ENCODE peak calls at places on chromosome 14, in ten cellular contexts. C, O, S, R, F, W, A, J, T and V are unnamed samples.

GRCh38 chr14:83300454-83301064 is 1766.9 kb upstream of the SEL1L start:
- DNase-seq in R (no peak), J (no peak), F (no peak), S (peak), C (no peak), W (no peak), T (no peak), A (peak), O (no peak), V (peak)

GRCh38 chr14:63770187-63770807 is 42.4 kb upstream of the SGPP1 start:
- DNase-seq in J (no peak), R (peak), T (peak), C (no peak), W (peak), S (peak), A (peak), O (peak), F (peak), V (peak)

GRCh38 chr14:50594577-50595316 is 34.8 kb downstream of the ATL1 start:
- DNase-seq in J (no peak), F (no peak), T (no peak), C (no peak), A (no peak), R (no peak), O (peak), W (no peak), S (no peak), V (no peak)

GRCh38 chr14:43803076-43803689 is 703.9 kb downstream of the FSCB start:
- DNase-seq in J (no peak), R (no peak), W (peak), S (no peak), T (no peak), A (no peak), C (no peak), O (no peak), F (no peak), V (no peak)

GRCh38 chr14:33404054-33404453 is 465.4 kb downstream of the NPAS3 start:
- DNase-seq in W (no peak), F (no peak), T (no peak), C (no peak), O (no peak), S (peak), R (no peak), A (peak), J (no peak), V (peak)

GRCh38 chr14:42222924-42223471 is 616.3 kb downstream of the LRFN5 start:
- DNase-seq in R (no peak), S (peak), C (no peak), T (no peak), W (no peak), O (no peak), J (no peak), F (no peak), A (peak), V (peak)

GRCh38 chr14:84750763-84751554 is 779.0 kb upstream of the FLRT2 start:
- DNase-seq in O (no peak), J (no peak), C (no peak), W (no peak), T (no peak), S (peak), R (no peak), A (peak), F (no peak), V (peak)

GRCh38 chr14:96145116-96145864 is 59.3 kb upstream of the BDKRB2 start:
- DNase-seq in F (no peak), O (no peak), T (no peak), S (peak), J (no peak), C (no peak), R (no peak), A (peak), W (no peak), V (peak)

GRCh38 chr14:20184181-20184580 is 6.5 kb upstream of the OR11G2 start:
- DNase-seq in J (no peak), R (no peak), W (no peak), F (no peak), C (no peak), T (no peak), A (no peak), S (no peak), O (no peak), V (no peak)

GRCh38 chr14:52325126-52325525 is 11.0 kb downstream of the PTGER2 start:
- DNase-seq in O (no peak), C (no peak), F (peak), A (peak), T (no peak), W (no peak), S (peak), J (no peak), R (no peak), V (no peak)

GRCh38 chr14:25308244-25308643 is 258.3 kb upstream of the STXBP6 start:
- DNase-seq in T (no peak), S (no peak), F (no peak), O (peak), J (peak), A (no peak), R (no peak), W (no peak), C (no peak), V (no peak)

GRCh38 chr14:48398675-48399282 is 723.4 kb upstream of the MDGA2 start:
- DNase-seq in T (no peak), J (no peak), R (no peak), A (peak), C (no peak), F (no peak), S (peak), O (peak), W (peak), V (peak)

GRCh38 chr14:28294834-28295440 is 471.6 kb upstream of the FOXG1 start:
- DNase-seq in W (no peak), T (no peak), F (no peak), J (no peak), S (peak), R (no peak), C (no peak), A (no peak), O (peak), V (peak)

GRCh38 chr14:103109789-103110415 is 13.4 kb upstream of the TNFAIP2 start:
- DNase-seq in O (peak), W (no peak), A (peak), R (no peak), J (peak), S (peak), C (peak), T (no peak), F (no peak), V (peak)

GRCh38 chr14:77593501-77593911 is 22.9 kb downstream of the SPTLC2 start:
- DNase-seq in S (peak), C (no peak), T (no peak), J (no peak), A (peak), W (no peak), O (no peak), F (no peak), R (no peak), V (peak)

GRCh38 chr14:70595443-70596185 is 4.8 kb downstream of the MED6 start:
- DNase-seq in W (no peak), S (peak), R (no peak), F (no peak), C (peak), J (no peak), T (no peak), O (peak), A (peak), V (no peak)

GRCh38 chr14:74510211-74510931 is 16.8 kb downstream of the ISCA2 start:
- DNase-seq in J (peak), A (peak), C (peak), T (no peak), W (no peak), R (no peak), S (peak), F (no peak), O (peak), V (peak)

GRCh38 chr14:74512431-74512830 is 18.9 kb downstream of the ISCA2 start:
- DNase-seq in O (no peak), W (no peak), R (no peak), S (no peak), F (no peak), T (no peak), A (no peak), J (no peak), C (no peak), V (no peak)

GRCh38 chr14:74509587-74510210 is 16.1 kb downstream of the ISCA2 start:
- DNase-seq in A (no peak), J (peak), O (peak), S (no peak), F (no peak), R (no peak), W (no peak), C (no peak), T (no peak), V (no peak)

GRCh38 chr14:74511966-74512365 is 18.4 kb downstream of the ISCA2 start:
- DNase-seq in C (no peak), J (no peak), R (no peak), O (peak), A (no peak), F (no peak), T (no peak), W (no peak), S (no peak), V (no peak)

DNA sequence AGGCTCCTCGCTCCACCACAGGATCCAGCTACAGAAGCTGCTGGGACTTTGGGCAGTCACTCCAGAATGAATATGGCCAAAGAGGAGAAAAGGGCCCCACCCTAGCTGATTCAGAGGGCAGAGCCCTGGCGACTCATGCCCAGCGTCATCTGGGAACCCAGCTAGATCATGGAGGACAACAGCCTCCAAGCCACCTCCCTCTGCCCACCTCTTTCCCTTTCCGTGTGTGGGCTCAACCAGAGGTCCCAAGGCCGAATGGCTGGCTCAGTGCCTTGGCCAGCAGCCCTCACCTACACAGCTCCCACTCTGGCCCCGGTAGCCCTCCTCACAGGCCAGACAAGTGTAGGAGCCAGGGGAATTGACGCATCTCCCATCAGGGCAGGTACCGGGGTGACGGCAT is 17.4 kb downstream of the ISCA2 start:
- DNase-seq in W (no peak), F (no peak), O (peak), T (no peak), C (peak), R (no peak), S (peak), J (peak), A (peak), V (peak)
- H3K4me3 ChIP-seq in W (no peak), F (no peak), O (no peak), T (no peak), C (no peak), R (no peak), S (no peak), J (no peak), A (no peak), V (no peak)

GRCh38 chr14:36818794-36819384 is 157.2 kb downstream of the PAX9 start:
- DNase-seq in S (peak), T (no peak), R (no peak), O (no peak), C (no peak), A (no peak), F (no peak), J (no peak), W (no peak), V (peak)
- H3K4me3 ChIP-seq in S (no peak), T (no peak), R (no peak), O (no peak), C (no peak), A (no peak), F (no peak), J (no peak), W (no peak), V (no peak)

DNA sequence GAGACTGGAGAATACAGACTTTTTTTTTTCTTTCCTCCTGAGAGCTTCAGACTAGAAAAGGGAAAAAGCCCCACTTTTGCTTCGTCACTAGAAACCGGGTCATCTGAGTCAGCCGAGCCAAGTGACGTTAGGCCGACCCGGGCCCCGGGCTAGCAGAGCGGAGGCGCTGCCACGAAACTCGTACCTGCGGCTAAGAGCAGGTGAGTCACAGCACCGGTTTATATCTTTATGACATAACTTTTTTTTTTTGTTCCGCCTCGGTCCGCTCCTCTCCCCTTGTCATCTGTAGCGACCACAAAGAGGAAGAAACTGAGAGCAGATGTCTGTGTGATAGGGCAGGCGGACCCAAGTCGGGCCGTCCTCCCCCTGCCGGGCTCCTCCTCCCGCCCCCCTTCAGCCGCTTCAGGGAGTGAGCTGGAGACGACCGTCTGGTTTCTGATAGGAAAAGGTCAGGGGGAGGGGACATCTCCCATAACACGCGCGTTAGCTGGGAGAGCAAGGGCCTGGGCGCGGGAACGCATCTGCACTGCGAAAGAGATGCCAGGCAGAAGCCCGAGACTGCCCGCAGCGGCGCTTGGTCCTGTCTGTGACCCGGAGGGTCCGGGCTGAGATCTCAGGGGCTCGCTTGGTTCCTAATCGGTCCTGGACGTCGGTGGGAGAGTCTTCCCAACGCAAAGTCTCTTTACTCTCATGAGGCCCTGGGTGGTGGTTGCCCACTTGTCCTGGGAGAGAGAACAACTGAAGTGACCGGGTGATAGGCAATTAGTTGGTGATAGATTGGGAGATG is 573 bp downstream of the TTC6 start:
- DNase-seq in O (peak), C (peak), F (no peak), T (peak), J (peak), A (peak), R (no peak), W (no peak), S (peak), V (no peak)
- H3K4me3 ChIP-seq in O (peak), C (peak), F (peak), T (peak), J (peak), A (peak), R (peak), W (no peak), S (no peak), V (no peak)

GRCh38 chr14:59215757-59216156 is 27.3 kb downstream of the DAAM1 start:
- DNase-seq in O (no peak), W (no peak), R (no peak), S (no peak), A (no peak), T (no peak), F (no peak), C (no peak), J (no peak), V (no peak)
- H3K4me3 ChIP-seq in O (no peak), W (no peak), R (no peak), S (no peak), A (no peak), T (no peak), F (no peak), C (no peak), J (no peak), V (no peak)

DNA sequence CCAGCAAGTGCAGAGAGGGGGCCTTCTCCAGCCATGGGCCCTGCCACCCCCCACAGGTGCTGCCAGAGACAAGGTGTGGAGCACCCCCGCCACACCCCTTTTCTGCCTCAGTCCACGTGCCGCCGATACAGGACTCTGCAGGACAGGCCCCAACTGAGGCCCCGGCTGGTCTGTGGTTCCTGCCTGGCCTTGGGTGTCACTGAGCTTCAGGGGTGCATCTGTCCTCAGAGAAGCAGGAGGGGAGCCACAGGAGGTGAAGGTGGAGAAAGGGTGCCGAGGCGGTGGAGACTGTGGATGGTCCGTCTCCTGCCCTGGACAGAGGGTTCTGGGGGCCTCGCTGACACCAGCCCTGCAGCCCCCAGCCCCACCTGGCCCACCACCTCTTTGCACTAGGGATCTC is 63.1 kb downstream of the KIF26A start:
- DNase-seq in S (no peak), T (no peak), O (no peak), W (no peak), A (no peak), J (no peak), R (no peak), C (peak), F (no peak), V (no peak)
- H3K4me3 ChIP-seq in S (no peak), T (no peak), O (no peak), W (no peak), A (no peak), J (no peak), R (no peak), C (no peak), F (no peak), V (no peak)

GRCh38 chr14:94388027-94388895 is at the start of gene SERPINA1:
- DNase-seq in S (peak), J (no peak), A (peak), C (peak), W (no peak), R (no peak), O (peak), T (peak), F (no peak), V (no peak)

GRCh38 chr14:94385553-94386057 is 2.8 kb downstream of the SERPINA1 start:
- DNase-seq in S (no peak), O (no peak), T (no peak), R (no peak), J (no peak), F (no peak), A (no peak), W (no peak), C (no peak), V (no peak)

GRCh38 chr14:94388896-94389469 is 581 bp upstream of the SERPINA1 start:
- DNase-seq in F (no peak), J (no peak), W (no peak), A (no peak), R (no peak), T (no peak), O (peak), C (no peak), S (no peak), V (no peak)

GRCh38 chr14:94386085-94387031 is 2.0 kb downstream of the SERPINA1 start:
- DNase-seq in T (no peak), O (no peak), C (no peak), W (no peak), F (no peak), J (no peak), A (no peak), S (no peak), R (no peak), V (no peak)

DNA sequence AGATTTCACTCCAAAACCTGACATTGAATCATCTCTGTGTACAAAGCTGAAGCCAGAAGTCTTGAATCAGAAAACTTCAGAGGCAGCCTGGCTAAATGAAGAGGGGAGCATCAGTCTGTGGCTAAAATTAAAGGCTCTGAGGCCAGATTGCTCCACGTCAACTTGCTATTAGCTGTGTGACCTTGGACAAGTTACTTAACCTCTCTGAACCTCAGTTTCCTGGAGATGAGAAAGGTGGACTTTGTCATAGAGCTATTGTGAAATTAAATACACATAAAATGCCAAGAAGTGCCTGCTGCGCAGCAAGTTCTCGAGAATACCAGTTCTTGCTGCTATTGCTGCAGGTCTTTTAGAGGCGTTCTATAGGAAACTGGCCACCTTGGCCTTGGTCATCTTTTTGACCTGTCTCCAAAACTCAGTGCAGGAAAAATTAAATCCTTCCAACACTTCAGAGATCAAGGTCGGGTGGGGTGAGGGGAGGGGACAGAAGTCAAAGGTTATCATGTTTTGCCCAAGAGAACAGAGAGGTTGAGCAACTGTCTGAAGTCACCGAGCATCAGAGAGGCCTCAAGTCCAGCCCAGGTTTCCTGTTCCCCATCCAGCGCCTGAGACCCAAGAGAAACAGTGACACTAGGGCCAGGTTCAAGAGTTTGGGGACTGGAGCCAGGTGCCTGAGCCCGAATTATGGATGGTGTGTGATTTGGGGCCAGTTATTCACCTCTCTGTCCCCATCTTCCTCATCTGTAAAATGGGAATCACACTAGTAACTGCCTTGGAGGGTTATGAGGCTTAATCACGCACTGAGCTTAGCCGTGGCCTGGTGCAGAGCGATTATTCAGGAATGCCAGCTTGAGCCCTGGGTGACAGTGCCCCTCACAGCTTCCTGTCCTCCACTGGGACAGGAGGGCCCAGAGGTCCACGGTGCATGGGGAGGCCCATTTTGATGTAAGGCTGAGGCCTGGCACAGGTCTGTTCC is 1.1 kb downstream of the SERPINA1 start:
- DNase-seq in R (no peak), O (peak), J (no peak), C (no peak), A (no peak), T (no peak), F (no peak), W (no peak), S (no peak), V (no peak)
- H3K4me3 ChIP-seq in R (no peak), O (no peak), J (no peak), C (no peak), A (no peak), T (no peak), F (no peak), W (no peak), S (no peak), V (no peak)

GRCh38 chr14:74085047-74085637 is 386 bp downstream of the LIN52 start:
- DNase-seq in A (peak), O (no peak), F (no peak), C (no peak), T (no peak), S (peak), W (no peak), J (no peak), R (no peak), V (peak)

GRCh38 chr14:74081491-74081890 is 2.8 kb downstream of the ALDH6A1 start:
- DNase-seq in F (no peak), C (no peak), T (no peak), O (no peak), S (no peak), W (no peak), A (no peak), R (no peak), J (no peak), V (no peak)

GRCh38 chr14:74083784-74084276 is 423 bp downstream of the ALDH6A1 start:
- DNase-seq in O (no peak), W (no peak), F (no peak), J (no peak), S (no peak), T (no peak), A (no peak), R (no peak), C (no peak), V (no peak)

GRCh38 chr14:74084277-74085046 is at the start of the genes ALDH6A1 and LIN52:
- DNase-seq in J (peak), C (peak), O (peak), T (peak), F (peak), W (peak), S (peak), R (peak), A (peak), V (peak)

DNA sequence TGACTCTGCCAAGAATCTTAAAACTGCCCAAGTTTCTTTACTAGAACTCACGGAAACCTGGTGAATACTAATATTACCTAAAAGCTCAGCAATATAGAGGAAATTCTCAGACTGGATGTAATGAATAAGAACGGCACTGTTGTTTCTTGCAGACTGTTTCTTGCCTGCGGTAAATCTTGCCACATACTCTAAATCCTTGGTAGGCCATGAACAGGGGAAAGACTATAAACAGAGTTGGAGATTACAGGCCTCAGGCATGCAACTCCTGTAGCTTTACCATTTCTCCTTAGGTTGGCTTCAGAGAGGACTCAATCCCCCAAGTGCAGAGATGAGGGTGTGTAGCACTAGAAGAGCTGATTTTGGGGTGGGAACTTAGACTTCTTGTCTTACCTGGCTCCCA is 1.1 kb downstream of the ALDH6A1 start:
- DNase-seq in S (no peak), O (no peak), T (no peak), R (no peak), F (no peak), C (no peak), A (peak), J (no peak), W (no peak), V (no peak)
- H3K4me3 ChIP-seq in S (no peak), O (peak), T (peak), R (no peak), F (peak), C (no peak), A (peak), J (no peak), W (peak), V (no peak)